ENCODE peak calls at places on chromosomes 1 and 21, in five cellular contexts. Y is activated CD4-positive, alpha-beta T cell treated with anti-CD3 and anti-CD28 coated beads for 36 hours; F is NCI-H510A; A is right lobe of liver; Z is GM23248. M is an unnamed sample.
A peak's percentile ranks its signal among the peaks of the same experiment; 100 is the strongest.

GRCh38 chr1:66676616-66677298 is 75.5 kb upstream of the DYNLT5 start:
- DNase-seq in Y (no peak), F (no peak), A (no peak), Z (peak; percentile 87), M (no peak)

GRCh38 chr1:201016943-201017827 is 6.3 kb downstream of the KIF21B start:
- DNase-seq in Y (peak; percentile 37), F (no peak), A (no peak), Z (no peak), M (no peak)

GRCh38 chr1:210233216-210233494 is 559 bp downstream of the SERTAD4 start:
- DNase-seq in Y (peak; percentile 36), F (no peak), A (no peak), Z (peak; percentile 63), M (no peak)

GRCh38 chr1:172154571-172154970 is 265.9 kb upstream of the C1orf105 start:
- DNase-seq in Y (no peak), F (no peak), A (no peak), Z (peak; percentile 89), M (no peak)

GRCh38 chr21:41564871-41565281 is 56.9 kb upstream of the TMPRSS2 start:
- DNase-seq in Y (peak; percentile 64), F (no peak), A (no peak), Z (peak; percentile 91), M (no peak)

GRCh38 chr1:65691962-65692361 is 100.7 kb upstream of the PDE4B start:
- DNase-seq in Y (no peak), F (no peak), A (no peak), Z (peak; percentile 11), M (no peak)

GRCh38 chr1:204888294-204888693 is 17.6 kb downstream of the NFASC start:
- DNase-seq in Y (no peak), F (no peak), A (no peak), Z (peak; percentile 64), M (no peak)

GRCh38 chr21:37431243-37431642 is 64.7 kb downstream of the DYRK1A start:
- DNase-seq in Y (no peak), F (no peak), A (no peak), Z (no peak), M (no peak)

GRCh38 chr1:42176902-42177519 is 12.5 kb upstream of the GUCA2A start:
- DNase-seq in Y (peak; percentile 29), F (no peak), A (no peak), Z (peak; percentile 63), M (no peak)

GRCh38 chr1:31617917-31618746 is 643 bp downstream of the HCRTR1 start:
- DNase-seq in Y (peak; percentile 73), F (peak; percentile 16), A (no peak), Z (peak; percentile 70), M (peak; percentile 43)

GRCh38 chr1:204826970-204827369 is 43.7 kb upstream of the NFASC start:
- DNase-seq in Y (peak; percentile 62), F (no peak), A (no peak), Z (peak; percentile 56), M (no peak)

GRCh38 chr21:44331650-44332306 is 7.4 kb downstream of the CFAP410 start:
- DNase-seq in Y (no peak), F (no peak), A (no peak), Z (peak; percentile 47), M (no peak)

GRCh38 chr1:23916209-23917131 is 3.3 kb upstream of the CNR2 start:
- DNase-seq in Y (peak; percentile 75), F (peak; percentile 50), A (peak; percentile 62), Z (peak; percentile 62), M (no peak)

GRCh38 chr1:25028910-25029599 is 99.0 kb upstream of the RUNX3 start:
- DNase-seq in Y (peak; percentile 79), F (no peak), A (no peak), Z (peak; percentile 40), M (no peak)

M was measured in psoas muscle.